ENCODE peak calls at places on chromosomes 12 and 14, in six cellular contexts. R is lower leg skin, Y is endothelial cell of umbilical vein, H is stomach, J is transverse colon, T is right lobe of liver. M is an unnamed sample.

GRCh38 chr14:22715186-22715812 is 51.2 kb upstream of the OXA1L start:
- DNase-seq in R (no peak), Y (no peak), H (no peak), J (no peak), T (no peak), M (no peak)

GRCh38 chr12:13101854-13102375 is 1.6 kb downstream of the GSG1 start:
- DNase-seq in R (no peak), Y (peak), H (no peak), J (peak), T (no peak), M (no peak)

GRCh38 chr12:88575361-88575959 is 4.8 kb downstream of the KITLG start:
- DNase-seq in R (no peak), Y (no peak), H (no peak), J (no peak), T (no peak), M (no peak)

GRCh38 chr12:16609140-16609539 is 3.2 kb upstream of the LMO3 start:
- DNase-seq in R (no peak), Y (no peak), H (no peak), J (no peak), T (no peak), M (no peak)

GRCh38 chr12:124298685-124299410 is 4.0 kb downstream of the RFLNA start:
- DNase-seq in R (no peak), Y (no peak), H (no peak), J (no peak), T (no peak), M (no peak)

GRCh38 chr12:45343269-45344051 is 127.6 kb downstream of the ANO6 start:
- DNase-seq in R (no peak), Y (no peak), H (no peak), J (no peak), T (no peak), M (no peak)

GRCh38 chr14:36605506-36605857 is 23.1 kb upstream of the NKX2-8 start:
- DNase-seq in R (no peak), Y (no peak), H (no peak), J (no peak), T (no peak), M (no peak)

GRCh38 chr12:59808317-59808910 is 212.6 kb downstream of the SLC16A7 start:
- DNase-seq in R (no peak), Y (peak), H (no peak), J (no peak), T (no peak), M (no peak)

GRCh38 chr12:89538902-89539301 is 13.1 kb upstream of the POC1B start:
- DNase-seq in R (no peak), Y (no peak), H (no peak), J (no peak), T (no peak), M (no peak)

GRCh38 chr14:88422036-88422435 is 36.6 kb downstream of the SPATA7 start:
- DNase-seq in R (no peak), Y (no peak), H (no peak), J (no peak), T (no peak), M (no peak)

GRCh38 chr12:96206957-96207356 is 12.8 kb downstream of the ELK3 start:
- DNase-seq in R (no peak), Y (no peak), H (no peak), J (no peak), T (no peak), M (no peak)

GRCh38 chr14:29217813-29218450 is 451.3 kb downstream of the FOXG1 start:
- DNase-seq in R (no peak), Y (no peak), H (no peak), J (no peak), T (no peak), M (no peak)

GRCh38 chr12:87793134-87793533 is 236.1 kb downstream of the C12orf50 start:
- DNase-seq in R (no peak), Y (no peak), H (no peak), J (no peak), T (no peak), M (no peak)

GRCh38 chr14:21058903-21059302 is 1.3 kb downstream of the RNASE8 start:
- DNase-seq in R (peak), Y (no peak), H (no peak), J (no peak), T (no peak), M (no peak)

GRCh38 chr12:63090716-63091115 is 60.3 kb downstream of the AVPR1A start:
- DNase-seq in R (no peak), Y (no peak), H (no peak), J (no peak), T (no peak), M (no peak)

GRCh38 chr14:40003773-40004172 is 571.5 kb upstream of the FBXO33 start:
- DNase-seq in R (no peak), Y (no peak), H (no peak), J (no peak), T (no peak), M (no peak)

GRCh38 chr12:103599274-103599673 is 12.2 kb downstream of the STAB2 start:
- DNase-seq in R (no peak), Y (no peak), H (no peak), J (no peak), T (no peak), M (no peak)

GRCh38 chr12:111964935-111965334 is 48.0 kb downstream of the TMEM116 start:
- DNase-seq in R (no peak), Y (no peak), H (no peak), J (no peak), T (no peak), M (no peak)

GRCh38 chr12:6860942-6861341 is 6.4 kb upstream of the TPI1 start:
- DNase-seq in R (no peak), Y (no peak), H (no peak), J (no peak), T (no peak), M (no peak)

GRCh38 chr14:34018564-34019244 is 67.8 kb upstream of the EGLN3 start:
- DNase-seq in R (no peak), Y (no peak), H (no peak), J (no peak), T (no peak), M (no peak)
- TF ChIP-seq POLR2A in R (no peak), Y (no peak), H (no peak), J (no peak), T (no peak), M (no peak)

GRCh38 chr14:24422694-24423531 is 6.6 kb downstream of the CBLN3 start:
- DNase-seq in R (no peak), Y (no peak), H (peak), J (peak), T (no peak), M (peak)
- TF ChIP-seq POLR2A in R (no peak), Y (no peak), H (no peak), J (peak), T (no peak), M (no peak)

DNA sequence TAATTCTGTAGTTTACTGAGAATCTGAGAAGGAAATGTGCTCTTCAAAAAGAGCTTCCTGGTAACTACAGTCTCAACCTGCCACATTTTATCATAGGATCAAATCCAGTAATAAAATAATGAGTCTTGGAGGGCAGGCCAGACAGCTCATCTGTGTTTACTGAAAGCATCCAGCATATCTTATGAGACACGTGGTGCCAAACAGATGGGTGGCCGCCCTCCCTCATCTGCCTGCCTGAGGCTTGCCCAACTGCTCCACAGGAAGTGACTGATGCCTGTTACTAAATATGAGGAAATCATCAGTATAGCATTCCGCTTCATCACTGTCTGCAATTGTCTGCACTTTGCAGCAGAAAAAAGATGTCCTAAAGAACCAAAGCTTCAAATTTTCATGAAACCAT is 13.5 kb downstream of the DHRS7 start:
- DNase-seq in R (peak), Y (peak), H (peak), J (peak), T (peak), M (peak)
- TF ChIP-seq POLR2A in R (no peak), Y (no peak), H (no peak), J (no peak), T (no peak), M (no peak)

DNA sequence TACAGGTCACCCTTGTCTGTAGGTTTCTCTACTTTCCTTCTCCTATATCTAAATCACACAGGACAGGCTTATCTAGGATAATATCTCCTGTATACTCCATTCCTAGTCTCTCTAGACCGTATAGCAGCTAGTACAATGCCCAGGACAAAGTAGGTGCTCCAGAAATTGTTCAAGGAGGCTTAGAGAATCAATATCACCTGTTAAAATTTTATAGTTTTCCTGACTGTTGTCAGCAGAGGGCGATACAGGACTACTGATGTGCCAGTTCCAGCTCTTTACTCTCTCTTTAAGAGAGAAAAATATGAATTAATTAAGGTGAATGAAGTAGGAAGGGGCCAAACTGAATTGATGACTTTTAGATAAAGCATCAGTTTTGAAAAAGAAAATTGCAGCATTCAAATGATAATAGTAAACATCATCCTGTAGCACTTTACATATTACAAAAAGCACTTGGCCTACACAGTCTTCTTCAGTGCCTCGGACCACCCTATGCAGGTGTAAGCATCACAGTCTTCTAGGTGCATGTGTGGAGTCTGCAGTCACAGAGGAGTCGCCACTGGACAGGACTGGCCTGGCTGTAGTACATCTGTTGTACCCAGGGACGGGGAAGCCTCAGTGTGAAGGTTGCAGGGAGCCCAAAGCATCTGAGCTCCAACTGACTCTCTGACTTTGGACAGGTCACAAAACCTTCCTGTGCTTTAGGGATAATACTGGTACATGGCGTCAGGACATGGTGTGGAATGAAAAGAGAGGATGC is 61.9 kb upstream of the MAX start:
- DNase-seq in R (no peak), Y (peak), H (no peak), J (no peak), T (no peak), M (no peak)
- TF ChIP-seq POLR2A in R (no peak), Y (no peak), H (no peak), J (no peak), T (no peak), M (no peak)

GRCh38 chr12:57459055-57459749 is 383 bp upstream of the GLI1 start:
- DNase-seq in R (peak), Y (peak), H (peak), J (peak), T (peak), M (peak)
- TF ChIP-seq POLR2A in R (no peak), Y (peak), H (no peak), J (peak), T (peak), M (peak)

GRCh38 chr14:68794856-68795601 is 2.2 kb upstream of the ZFP36L1 start:
- DNase-seq in R (peak), Y (peak), H (peak), J (peak), T (no peak), M (peak)

GRCh38 chr14:68792830-68793733 is at the start of gene ZFP36L1:
- DNase-seq in R (peak), Y (peak), H (peak), J (peak), T (peak), M (peak)

GRCh38 chr14:68795602-68796417 is 2.9 kb upstream of the ZFP36L1 start:
- DNase-seq in R (peak), Y (peak), H (peak), J (peak), T (peak), M (peak)

GRCh38 chr14:68793734-68794129 is 865 bp upstream of the ZFP36L1 start:
- DNase-seq in R (no peak), Y (no peak), H (no peak), J (no peak), T (no peak), M (no peak)

GRCh38 chr14:68794130-68794855 is 1.4 kb upstream of the ZFP36L1 start:
- DNase-seq in R (peak), Y (peak), H (peak), J (peak), T (peak), M (peak)
- TF ChIP-seq POLR2A in R (peak), Y (no peak), H (no peak), J (peak), T (peak), M (peak)

GRCh38 chr12:54129028-54129903 is 59.5 kb downstream of the SMUG1 start:
- DNase-seq in R (no peak), Y (no peak), H (no peak), J (no peak), T (no peak), M (no peak)

GRCh38 chr12:54126696-54127537 is 61.9 kb downstream of the SMUG1 start:
- DNase-seq in R (peak), Y (no peak), H (peak), J (peak), T (no peak), M (peak)

GRCh38 chr12:54127538-54128259 is 61.1 kb downstream of the SMUG1 start:
- DNase-seq in R (no peak), Y (no peak), H (no peak), J (no peak), T (no peak), M (no peak)

GRCh38 chr12:54128466-54128865 is 60.3 kb downstream of the SMUG1 start:
- DNase-seq in R (no peak), Y (no peak), H (no peak), J (no peak), T (no peak), M (no peak)

GRCh38 chr12:54125950-54126695 is 62.7 kb downstream of the SMUG1 start:
- DNase-seq in R (peak), Y (no peak), H (peak), J (peak), T (no peak), M (peak)
- TF ChIP-seq POLR2A in R (no peak), Y (no peak), H (no peak), J (no peak), T (no peak), M (no peak)

GRCh38 chr14:103679351-103679750 is 35.9 kb downstream of the XRCC3 start:
- DNase-seq in R (no peak), Y (peak), H (peak), J (peak), T (no peak), M (peak)
- TF ChIP-seq POLR2A in R (no peak), Y (no peak), H (no peak), J (no peak), T (no peak), M (no peak)

GRCh38 chr12:101852998-101853397 is 22.2 kb upstream of the GNPTAB start:
- DNase-seq in R (no peak), Y (no peak), H (no peak), J (no peak), T (no peak), M (no peak)

GRCh38 chr12:101856030-101856429 is 21.4 kb upstream of the DRAM1 start:
- DNase-seq in R (no peak), Y (no peak), H (no peak), J (no peak), T (no peak), M (no peak)

GRCh38 chr12:101855364-101855884 is 22.0 kb upstream of the DRAM1 start:
- DNase-seq in R (no peak), Y (peak), H (no peak), J (no peak), T (no peak), M (no peak)

GRCh38 chr12:101857043-101857558 is 20.3 kb upstream of the DRAM1 start:
- DNase-seq in R (no peak), Y (peak), H (no peak), J (no peak), T (no peak), M (no peak)

GRCh38 chr12:101854747-101855146 is 22.6 kb upstream of the DRAM1 start:
- DNase-seq in R (no peak), Y (no peak), H (no peak), J (no peak), T (no peak), M (no peak)
- TF ChIP-seq POLR2A in R (no peak), Y (no peak), H (no peak), J (no peak), T (no peak), M (no peak)

DNA sequence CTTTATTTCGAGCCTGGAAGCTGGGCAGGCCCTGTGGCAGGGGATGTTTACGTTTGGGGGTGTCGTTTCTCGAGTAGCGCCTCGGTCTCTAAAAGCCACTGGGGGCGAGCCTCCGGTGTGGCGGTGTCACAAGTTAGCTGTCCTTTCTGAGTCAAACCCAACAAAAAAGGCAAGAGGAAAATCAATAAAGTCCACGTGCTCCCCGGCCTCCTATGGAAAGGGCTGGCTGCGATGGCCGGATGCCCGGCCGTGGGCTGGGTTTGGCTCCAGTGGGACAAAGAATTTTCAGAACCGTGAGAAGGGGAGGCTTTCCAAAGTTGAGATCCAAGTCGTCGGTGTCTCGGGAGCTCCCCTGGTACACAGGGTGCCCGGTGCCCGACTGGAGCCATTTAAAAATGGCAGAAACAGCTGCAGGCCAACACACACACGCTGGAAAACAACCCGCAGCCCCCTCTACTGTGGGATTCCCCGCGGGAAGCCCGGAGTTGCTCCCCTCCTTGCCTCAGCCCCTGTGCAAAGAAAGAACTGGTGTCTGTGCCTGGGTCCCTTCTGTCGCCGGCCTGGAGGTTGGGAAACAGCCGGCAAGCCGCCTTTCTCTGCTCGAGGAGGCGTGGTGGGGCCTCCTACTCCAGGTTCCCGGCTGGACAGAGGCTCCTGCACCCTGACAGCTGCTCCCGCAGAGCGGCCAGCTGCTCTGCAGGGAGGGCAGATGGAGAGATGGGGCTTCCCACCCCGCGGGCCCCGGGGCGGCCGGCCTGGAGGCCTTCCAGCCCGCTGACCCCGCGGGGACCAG is 1.9 kb downstream of the BCL7A start:
- DNase-seq in R (peak), Y (peak), H (peak), J (peak), T (peak), M (peak)
- TF ChIP-seq POLR2A in R (no peak), Y (no peak), H (no peak), J (peak), T (peak), M (no peak)